ENCODE peak calls at places on chromosomes 16 and 17, in six cellular contexts. R is neuronal stem cell, P is stomach, C is thoracic aorta, W is NT2/D1, V is sigmoid colon. U is an unnamed sample. For H3K9me3, the result is how much of the 10 kb centered on the place peaks cover.

GRCh38 chr17:38713456-38713855 is 8.4 kb downstream of the MLLT6 start:
- DNase-seq in R (no peak), P (no peak), C (no peak), W (no peak), V (no peak), U (no peak)

GRCh38 chr16:20707461-20707860 is 10.0 kb upstream of the ACSM1 start:
- DNase-seq in R (no peak), P (peak), C (no peak), W (no peak), V (no peak), U (no peak)

GRCh38 chr16:13122074-13122473 is 220.7 kb downstream of the SHISA9 start:
- DNase-seq in R (no peak), P (no peak), C (no peak), W (no peak), V (no peak), U (no peak)

GRCh38 chr17:31266042-31266441 is 31.0 kb downstream of the OMG start:
- DNase-seq in R (no peak), P (no peak), C (no peak), W (no peak), V (no peak), U (no peak)

GRCh38 chr17:79577485-79578187 is 33.2 kb downstream of the RBFOX3 start:
- DNase-seq in R (no peak), P (no peak), C (no peak), W (no peak), V (no peak), U (no peak)

GRCh38 chr16:52051773-52052172 is 495.2 kb downstream of the TOX3 start:
- DNase-seq in R (no peak), P (no peak), C (no peak), W (no peak), V (no peak), U (no peak)

GRCh38 chr16:80610489-80611156 is 69.8 kb downstream of the DYNLRB2 start:
- DNase-seq in R (no peak), P (no peak), C (no peak), W (no peak), V (no peak), U (no peak)

GRCh38 chr17:70661342-70662222 is 492.2 kb downstream of the KCNJ2 start:
- DNase-seq in R (no peak), P (no peak), C (no peak), W (no peak), V (no peak), U (no peak)

GRCh38 chr17:37406635-37407455 is at the start of the genes ACACA and TADA2A:
- DNase-seq in R (peak), P (peak), C (peak), W (peak), V (peak), U (peak)

GRCh38 chr17:73901661-73902415 is 257.6 kb upstream of the SDK2 start:
- DNase-seq in R (peak), P (peak), C (no peak), W (no peak), V (no peak), U (peak)

GRCh38 chr16:49466529-49466831 is 92.9 kb downstream of the C16orf78 start:
- DNase-seq in R (no peak), P (peak), C (no peak), W (no peak), V (peak), U (no peak)

GRCh38 chr17:81902653-81903414 is 796 bp downstream of the NPB start:
- DNase-seq in R (no peak), P (no peak), C (no peak), W (no peak), V (no peak), U (no peak)
- H3K4me3 ChIP-seq in R (no peak), P (peak), C (peak), W (peak), V (peak), U (no peak)

DNA sequence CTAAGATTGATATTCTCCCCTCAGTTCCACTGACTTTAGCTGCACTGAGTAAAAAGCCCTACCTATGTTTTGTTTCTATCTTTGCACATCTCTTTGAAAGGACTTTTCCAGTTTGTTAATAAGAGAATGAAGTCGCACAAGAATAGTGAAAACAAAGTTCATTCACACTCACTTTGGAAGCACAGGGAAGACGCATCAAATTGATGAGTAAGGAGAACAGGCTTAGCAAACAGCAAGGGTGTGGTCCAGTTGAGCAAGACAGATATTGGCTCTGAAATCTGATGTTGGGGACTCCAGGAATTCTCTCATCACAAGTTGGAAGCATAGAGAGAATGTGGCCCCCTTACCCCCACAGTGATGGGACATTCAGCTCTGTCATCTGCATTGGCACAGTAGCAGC is 221.3 kb downstream of the CDH11 start:
- DNase-seq in R (no peak), P (no peak), C (no peak), W (no peak), V (no peak), U (no peak)
- H3K9me3 ChIP-seq in R (under half), P (under half), C (under half), W (under half), V (under half), U (under half)

DNA sequence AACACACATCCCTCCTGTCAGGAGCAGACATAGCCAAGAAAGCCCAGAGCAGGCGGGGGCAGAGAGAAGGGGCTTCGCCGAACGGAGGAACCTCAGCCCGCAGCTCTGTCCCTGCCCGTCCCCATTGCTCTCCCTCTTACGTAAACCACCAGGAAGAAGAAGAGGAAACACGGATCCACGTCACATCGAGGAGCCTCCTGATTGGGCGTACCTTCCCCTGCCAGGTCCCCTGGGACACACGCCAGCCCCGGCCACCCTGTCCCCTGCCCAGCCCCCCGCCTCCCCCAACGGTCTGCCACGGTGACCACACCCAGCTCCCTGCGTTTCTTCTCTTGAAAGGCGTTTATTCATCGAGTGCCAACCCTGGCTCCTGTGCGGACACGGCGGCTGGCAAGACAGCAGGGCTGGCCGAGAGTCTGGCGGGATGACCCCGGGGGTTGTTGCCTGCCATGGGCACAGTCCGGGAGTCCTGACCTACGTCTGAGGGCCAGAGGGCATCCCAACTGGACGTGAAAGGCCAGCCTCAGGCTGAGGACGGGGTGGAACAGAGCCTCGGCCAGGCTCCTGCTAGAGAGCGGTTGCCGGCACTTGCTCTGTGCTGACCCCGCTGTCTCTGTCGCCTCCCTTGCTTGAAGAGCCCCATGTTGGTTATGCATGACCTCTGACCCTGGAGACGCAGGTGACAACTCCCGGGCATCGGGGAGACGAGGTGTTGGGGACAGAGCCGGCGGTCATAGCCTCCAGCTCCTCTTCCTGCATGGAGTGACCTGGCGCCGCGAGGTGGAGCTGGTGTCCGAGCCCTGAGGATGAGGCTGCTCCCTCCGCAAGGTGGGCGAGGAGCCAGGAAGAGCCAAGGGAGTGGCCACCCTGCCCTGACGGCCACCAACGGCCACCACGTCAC is 40.6 kb upstream of the ACSF3 start:
- DNase-seq in R (no peak), P (peak), C (no peak), W (no peak), V (no peak), U (peak)
- H3K4me3 ChIP-seq in R (no peak), P (peak), C (peak), W (no peak), V (no peak), U (peak)

GRCh38 chr16:63008688-63009087 is 972.5 kb upstream of the CDH8 start:
- DNase-seq in R (no peak), P (no peak), C (no peak), W (no peak), V (no peak), U (no peak)
- H3K9me3 ChIP-seq in R (under half), P (under half), C (under half), W (under half), V (under half), U (under half)

DNA sequence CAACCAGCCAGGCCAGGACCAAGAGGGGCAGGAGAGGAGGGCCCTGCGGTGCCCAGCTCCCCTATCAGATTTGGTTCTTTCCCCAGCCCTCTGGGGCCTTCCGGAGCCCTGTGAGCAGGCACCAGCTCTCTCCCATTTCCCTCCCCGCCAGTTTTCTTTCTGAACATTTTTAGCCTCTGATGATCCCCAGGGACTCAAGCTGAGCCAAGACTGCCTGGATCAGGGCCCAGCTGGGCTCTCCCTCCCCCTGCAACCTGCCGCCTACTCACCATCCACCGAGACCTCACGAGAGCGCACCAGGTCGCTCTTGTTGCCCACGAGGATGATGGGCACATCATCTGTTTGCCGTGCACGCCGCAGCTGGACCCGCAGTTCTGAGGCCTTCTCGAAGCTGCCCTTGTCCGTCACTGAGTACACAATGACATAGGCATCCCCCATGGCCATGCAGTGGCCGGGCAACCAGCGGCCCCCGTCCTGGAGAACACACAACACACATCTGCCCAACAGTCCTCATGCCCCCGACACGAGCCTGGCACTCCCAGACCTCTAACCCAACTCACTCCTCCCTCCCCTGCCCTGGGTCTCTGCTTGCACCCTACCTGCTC is 2.0 kb downstream of the RRAD start:
- DNase-seq in R (no peak), P (no peak), C (no peak), W (no peak), V (peak), U (no peak)
- H3K4me3 ChIP-seq in R (no peak), P (peak), C (peak), W (no peak), V (peak), U (no peak)

GRCh38 chr17:68327823-68328557 is 36.7 kb downstream of the ARSG start:
- DNase-seq in R (no peak), P (no peak), C (no peak), W (no peak), V (no peak), U (no peak)
- H3K9me3 ChIP-seq in R (under half), P (under half), C (under half), W (under half), V (under half), U (under half)

DNA sequence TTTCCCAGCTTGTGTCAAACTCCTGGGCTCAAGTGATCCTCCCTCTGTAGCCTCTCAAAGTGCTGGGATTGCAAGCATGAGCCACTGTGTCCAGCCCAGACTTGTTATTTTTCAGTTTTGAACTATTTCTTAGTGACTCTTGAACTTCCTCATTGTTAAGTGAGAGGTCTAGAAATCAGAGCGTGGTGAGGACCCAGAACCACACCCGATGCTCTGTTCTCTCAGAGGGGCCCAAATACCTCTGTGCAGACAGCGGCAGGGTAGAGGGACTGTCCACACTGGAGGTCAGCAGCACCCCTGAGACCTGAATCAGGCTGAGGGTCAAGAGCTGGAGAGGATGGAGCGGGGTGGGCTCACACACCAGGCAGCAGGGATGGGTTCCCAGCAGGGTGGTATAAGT is 47.7 kb upstream of the MEAK7 start:
- DNase-seq in R (no peak), P (no peak), C (no peak), W (no peak), V (no peak), U (no peak)
- H3K4me3 ChIP-seq in R (no peak), P (no peak), C (no peak), W (no peak), V (no peak), U (no peak)